ENCODE peak calls at places on chromosomes 13 and 19, in six cellular contexts. One of them, this sample, is unnamed.

GRCh38 chr13:110869805-110870706 is 44.8 kb downstream of the ANKRD10 start:
- DNase-seq in tibial artery: peak; percentile 96
- DNase-seq in cardiac muscle cell: peak; percentile 36
- DNase-seq in testis: peak; percentile 81
- DNase-seq in kidney epithelial cell: peak; percentile 100
- DNase-seq in CD4-positive, alpha-beta T cell: no peak
- DNase-seq in this sample: peak; percentile 87

GRCh38 chr13:44293908-44294735 is 79.5 kb upstream of the SERP2 start:
- DNase-seq in testis: no peak
- DNase-seq in cardiac muscle cell: no peak
- DNase-seq in kidney epithelial cell: no peak
- DNase-seq in CD4-positive, alpha-beta T cell: no peak
- DNase-seq in tibial artery: no peak
- DNase-seq in this sample: no peak

GRCh38 chr13:33536639-33537425 is 251.3 kb upstream of the STARD13 start:
- DNase-seq in CD4-positive, alpha-beta T cell: no peak
- DNase-seq in kidney epithelial cell: no peak
- DNase-seq in tibial artery: no peak
- DNase-seq in cardiac muscle cell: no peak
- DNase-seq in testis: no peak
- DNase-seq in this sample: no peak

GRCh38 chr19:13764821-13765394 is 586 bp downstream of the MRI1 start:
- DNase-seq in CD4-positive, alpha-beta T cell: peak; percentile 26
- DNase-seq in cardiac muscle cell: peak; percentile 50
- DNase-seq in testis: no peak
- DNase-seq in kidney epithelial cell: no peak
- DNase-seq in tibial artery: no peak
- DNase-seq in this sample: no peak

GRCh38 chr13:65999441-65999840 is 1230.7 kb downstream of the PCDH9 start:
- DNase-seq in CD4-positive, alpha-beta T cell: no peak
- DNase-seq in kidney epithelial cell: no peak
- DNase-seq in tibial artery: no peak
- DNase-seq in testis: no peak
- DNase-seq in cardiac muscle cell: no peak
- DNase-seq in this sample: no peak

GRCh38 chr19:48113190-48113917 is 2.7 kb upstream of the PLA2G4C start:
- DNase-seq in tibial artery: no peak
- DNase-seq in cardiac muscle cell: no peak
- DNase-seq in testis: no peak
- DNase-seq in CD4-positive, alpha-beta T cell: no peak
- DNase-seq in kidney epithelial cell: no peak
- DNase-seq in this sample: no peak

GRCh38 chr13:110455444-110455843 is 106.1 kb downstream of the RAB20 start:
- DNase-seq in tibial artery: no peak
- DNase-seq in testis: no peak
- DNase-seq in cardiac muscle cell: no peak
- DNase-seq in CD4-positive, alpha-beta T cell: no peak
- DNase-seq in kidney epithelial cell: no peak
- DNase-seq in this sample: no peak

GRCh38 chr13:24338721-24339120 is 29.3 kb downstream of the C1QTNF9 start:
- DNase-seq in CD4-positive, alpha-beta T cell: no peak
- DNase-seq in kidney epithelial cell: no peak
- DNase-seq in cardiac muscle cell: no peak
- DNase-seq in tibial artery: no peak
- DNase-seq in testis: no peak
- DNase-seq in this sample: no peak

GRCh38 chr13:37701306-37701705 is 102.7 kb upstream of the POSTN start:
- DNase-seq in cardiac muscle cell: no peak
- DNase-seq in CD4-positive, alpha-beta T cell: no peak
- DNase-seq in tibial artery: peak; percentile 38
- DNase-seq in kidney epithelial cell: no peak
- DNase-seq in testis: no peak
- DNase-seq in this sample: no peak

GRCh38 chr19:47275866-47276461 is 1.3 kb downstream of the INAFM1 start:
- DNase-seq in CD4-positive, alpha-beta T cell: no peak
- DNase-seq in tibial artery: peak; percentile 72
- DNase-seq in cardiac muscle cell: no peak
- DNase-seq in testis: peak; percentile 66
- DNase-seq in kidney epithelial cell: no peak
- DNase-seq in this sample: peak; percentile 59

GRCh38 chr13:110887242-110887954 is 27.5 kb downstream of the ANKRD10 start:
- DNase-seq in CD4-positive, alpha-beta T cell: no peak
- DNase-seq in kidney epithelial cell: no peak
- DNase-seq in testis: no peak
- DNase-seq in cardiac muscle cell: no peak
- DNase-seq in tibial artery: no peak
- DNase-seq in this sample: no peak

GRCh38 chr19:47239610-47240296 is 8.8 kb upstream of the BBC3 start:
- DNase-seq in CD4-positive, alpha-beta T cell: peak; percentile 43
- DNase-seq in tibial artery: no peak
- DNase-seq in cardiac muscle cell: peak; percentile 59
- DNase-seq in kidney epithelial cell: no peak
- DNase-seq in testis: peak; percentile 66
- DNase-seq in this sample: peak; percentile 63

GRCh38 chr19:7663711-7664110 is 5.1 kb upstream of the RETN start:
- DNase-seq in kidney epithelial cell: no peak
- DNase-seq in CD4-positive, alpha-beta T cell: no peak
- DNase-seq in cardiac muscle cell: no peak
- DNase-seq in tibial artery: no peak
- DNase-seq in testis: no peak
- DNase-seq in this sample: no peak
- H3K27me3 ChIP-seq in kidney epithelial cell: no peaks in the 10 kb centered on the region
- H3K27me3 ChIP-seq in CD4-positive, alpha-beta T cell: no peaks in the 10 kb centered on the region
- H3K27me3 ChIP-seq in cardiac muscle cell: peaks cover 7% of the 10 kb centered on the region
- H3K27me3 ChIP-seq in tibial artery: no peaks in the 10 kb centered on the region
- H3K27me3 ChIP-seq in testis: no peaks in the 10 kb centered on the region
- H3K27me3 ChIP-seq in this sample: peaks cover 28% of the 10 kb centered on the region

GRCh38 chr13:53778937-53779336 is 750.3 kb downstream of the OLFM4 start:
- DNase-seq in kidney epithelial cell: no peak
- DNase-seq in cardiac muscle cell: peak; percentile 39
- DNase-seq in CD4-positive, alpha-beta T cell: no peak
- DNase-seq in tibial artery: no peak
- DNase-seq in testis: no peak
- DNase-seq in this sample: no peak
- TF ChIP-seq CTCF in kidney epithelial cell: no peak
- TF ChIP-seq CTCF in cardiac muscle cell: no peak
- TF ChIP-seq CTCF in CD4-positive, alpha-beta T cell: no peak
- TF ChIP-seq CTCF in tibial artery: no peak
- TF ChIP-seq CTCF in testis: no peak
- TF ChIP-seq CTCF in this sample: no peak

GRCh38 chr19:1776606-1777147 is 23.4 kb downstream of the ONECUT3 start:
- DNase-seq in CD4-positive, alpha-beta T cell: no peak
- DNase-seq in kidney epithelial cell: no peak
- DNase-seq in testis: no peak
- DNase-seq in tibial artery: no peak
- DNase-seq in cardiac muscle cell: no peak
- DNase-seq in this sample: no peak

GRCh38 chr19:1775951-1776605 is 22.8 kb downstream of the ONECUT3 start:
- DNase-seq in cardiac muscle cell: no peak
- DNase-seq in testis: no peak
- DNase-seq in CD4-positive, alpha-beta T cell: no peak
- DNase-seq in tibial artery: no peak
- DNase-seq in kidney epithelial cell: no peak
- DNase-seq in this sample: no peak

GRCh38 chr19:1777149-1777548 is 23.8 kb downstream of the ONECUT3 start:
- DNase-seq in cardiac muscle cell: no peak
- DNase-seq in testis: no peak
- DNase-seq in CD4-positive, alpha-beta T cell: no peak
- DNase-seq in tibial artery: no peak
- DNase-seq in kidney epithelial cell: no peak
- DNase-seq in this sample: no peak

GRCh38 chr19:1773173-1773572 is 19.9 kb downstream of the ONECUT3 start:
- DNase-seq in kidney epithelial cell: peak; percentile 85
- DNase-seq in tibial artery: no peak
- DNase-seq in CD4-positive, alpha-beta T cell: no peak
- DNase-seq in testis: no peak
- DNase-seq in cardiac muscle cell: no peak
- DNase-seq in this sample: no peak

GRCh38 chr19:1774999-1775772 is 21.9 kb downstream of the ONECUT3 start:
- DNase-seq in kidney epithelial cell: no peak
- DNase-seq in cardiac muscle cell: no peak
- DNase-seq in CD4-positive, alpha-beta T cell: no peak
- DNase-seq in testis: peak; percentile 31
- DNase-seq in tibial artery: no peak
- DNase-seq in this sample: no peak
- H3K27me3 ChIP-seq in kidney epithelial cell: peaks cover 57% of the 10 kb centered on the region
- H3K27me3 ChIP-seq in cardiac muscle cell: peaks cover 100% of the 10 kb centered on the region
- H3K27me3 ChIP-seq in CD4-positive, alpha-beta T cell: peaks cover 81% of the 10 kb centered on the region
- H3K27me3 ChIP-seq in testis: peaks cover 4% of the 10 kb centered on the region
- H3K27me3 ChIP-seq in tibial artery: peaks cover 9% of the 10 kb centered on the region
- H3K27me3 ChIP-seq in this sample: peaks cover 68% of the 10 kb centered on the region

DNA sequence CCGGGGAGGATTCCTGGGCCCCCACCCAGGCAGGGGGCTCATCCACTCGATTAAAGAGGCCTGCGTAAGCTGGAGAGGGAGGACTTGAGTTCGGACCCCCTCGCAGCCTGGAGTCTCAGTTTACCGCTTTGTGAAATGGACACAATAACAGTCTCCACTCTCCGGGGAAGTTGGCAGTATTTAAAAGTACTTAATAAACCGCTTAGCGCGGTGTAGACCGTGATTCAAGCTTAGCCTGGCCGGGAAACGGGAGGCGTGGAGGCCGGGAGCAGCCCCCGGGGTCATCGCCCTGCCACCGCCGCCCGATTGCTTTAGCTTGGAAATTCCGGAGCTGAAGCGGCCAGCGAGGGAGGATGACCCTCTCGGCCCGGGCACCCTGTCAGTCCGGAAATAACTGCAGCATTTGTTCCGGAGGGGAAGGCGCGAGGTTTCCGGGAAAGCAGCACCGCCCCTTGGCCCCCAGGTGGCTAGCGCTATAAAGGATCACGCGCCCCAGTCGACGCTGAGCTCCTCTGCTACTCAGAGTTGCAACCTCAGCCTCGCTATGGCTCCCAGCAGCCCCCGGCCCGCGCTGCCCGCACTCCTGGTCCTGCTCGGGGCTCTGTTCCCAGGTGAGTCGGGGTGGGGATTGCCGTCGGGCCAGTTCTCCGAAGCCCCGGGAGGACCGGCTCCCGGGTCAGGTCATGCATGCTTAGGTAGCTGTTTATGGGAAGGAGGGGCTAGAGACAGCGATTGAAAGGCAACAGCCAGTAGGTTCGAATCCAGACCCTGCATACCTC is at the start of gene ICAM1:
- DNase-seq in testis: peak; percentile 78
- DNase-seq in CD4-positive, alpha-beta T cell: peak; percentile 44
- DNase-seq in tibial artery: peak; percentile 87
- DNase-seq in kidney epithelial cell: no peak
- DNase-seq in cardiac muscle cell: no peak
- DNase-seq in this sample: peak; percentile 84
- TF ChIP-seq CTCF in testis: no peak
- TF ChIP-seq CTCF in CD4-positive, alpha-beta T cell: peak; percentile 31
- TF ChIP-seq CTCF in tibial artery: no peak
- TF ChIP-seq CTCF in kidney epithelial cell: no peak
- TF ChIP-seq CTCF in cardiac muscle cell: no peak
- TF ChIP-seq CTCF in this sample: no peak

DNA sequence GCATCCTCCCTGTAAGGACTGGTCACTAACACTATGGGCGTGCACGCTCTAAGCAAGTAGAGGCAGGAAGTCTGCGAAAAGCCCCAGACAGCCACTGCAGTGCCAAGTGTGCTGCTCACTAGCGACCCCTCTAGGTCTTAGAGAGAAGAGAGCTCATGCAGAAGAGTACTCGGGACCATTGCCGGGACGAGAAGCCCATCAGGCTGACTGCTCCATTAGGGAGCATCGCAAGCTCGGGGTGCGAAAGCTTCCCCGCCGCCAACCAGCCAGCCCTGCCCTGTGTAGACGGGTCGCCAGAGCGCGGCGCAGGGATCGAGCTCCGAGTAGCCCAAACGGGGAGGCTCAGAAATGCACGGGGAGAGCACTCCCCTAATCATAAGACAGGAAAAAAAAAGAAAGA is 16.6 kb downstream of the POU4F1 start:
- DNase-seq in cardiac muscle cell: peak; percentile 47
- DNase-seq in testis: peak; percentile 37
- DNase-seq in tibial artery: no peak
- DNase-seq in CD4-positive, alpha-beta T cell: no peak
- DNase-seq in kidney epithelial cell: no peak
- DNase-seq in this sample: no peak
- H3K27me3 ChIP-seq in cardiac muscle cell: peaks cover 98% of the 10 kb centered on the region
- H3K27me3 ChIP-seq in testis: no peaks in the 10 kb centered on the region
- H3K27me3 ChIP-seq in tibial artery: no peaks in the 10 kb centered on the region
- H3K27me3 ChIP-seq in CD4-positive, alpha-beta T cell: peaks cover 70% of the 10 kb centered on the region
- H3K27me3 ChIP-seq in kidney epithelial cell: peaks cover 26% of the 10 kb centered on the region
- H3K27me3 ChIP-seq in this sample: peaks cover 93% of the 10 kb centered on the region

GRCh38 chr13:58960909-58961308 is 1202.8 kb downstream of the DIAPH3 start:
- DNase-seq in kidney epithelial cell: no peak
- DNase-seq in tibial artery: no peak
- DNase-seq in testis: no peak
- DNase-seq in cardiac muscle cell: peak; percentile 19
- DNase-seq in CD4-positive, alpha-beta T cell: no peak
- DNase-seq in this sample: no peak
- TF ChIP-seq CTCF in kidney epithelial cell: peak; percentile 29
- TF ChIP-seq CTCF in tibial artery: no peak
- TF ChIP-seq CTCF in testis: no peak
- TF ChIP-seq CTCF in cardiac muscle cell: no peak
- TF ChIP-seq CTCF in CD4-positive, alpha-beta T cell: no peak
- TF ChIP-seq CTCF in this sample: peak; percentile 10

This sample was measured in heart left ventricle.